ENCODE peak calls at places on chromosomes 6 and 20, in four cellular contexts. Y, X, T and B are unnamed samples.
A peak's percentile ranks its signal among the peaks of the same experiment; 100 is the strongest.

GRCh38 chr6:16989382-16989781 is 112.5 kb upstream of the STMND1 start:
- DNase-seq in Y (no peak), X (no peak), T (no peak), B (no peak)

GRCh38 chr6:139344186-139344963 is 30.1 kb downstream of the CITED2 start:
- DNase-seq in Y (no peak), X (no peak), T (no peak), B (no peak)

GRCh38 chr6:31901415-31901952 is 402 bp downstream of the ZBTB12 start:
- DNase-seq in Y (peak; percentile 56), X (peak; percentile 60), T (peak; percentile 80), B (peak; percentile 19)

GRCh38 chr6:71446084-71446869 is 157.7 kb downstream of the OGFRL1 start:
- DNase-seq in T (no peak), Y (no peak), X (no peak), B (no peak)

GRCh38 chr20:7765221-7765620 is 175.0 kb downstream of the HAO1 start:
- DNase-seq in T (no peak), X (no peak), Y (no peak), B (no peak)

GRCh38 chr20:51752343-51752951 is 15.7 kb downstream of the ATP9A start:
- DNase-seq in Y (no peak), T (peak; percentile 57), X (no peak), B (peak; percentile 93)

GRCh38 chr6:44051516-44051915 is 75.7 kb downstream of the MRPL14 start:
- DNase-seq in T (peak; percentile 68), Y (no peak), X (no peak), B (peak; percentile 76)

GRCh38 chr6:111278738-111279137 is 191.4 kb downstream of the SLC16A10 start:
- DNase-seq in T (no peak), Y (no peak), X (no peak), B (no peak)

GRCh38 chr20:47370850-47371782 is 14.6 kb upstream of the ZMYND8 start:
- DNase-seq in X (no peak), T (no peak), Y (no peak), B (no peak)

GRCh38 chr6:158640519-158640918 is 4.0 kb downstream of the DYNLT1 start:
- DNase-seq in X (no peak), Y (no peak), T (no peak), B (no peak)

GRCh38 chr6:153949606-153950005 is 89.4 kb upstream of the OPRM1 start:
- DNase-seq in Y (no peak), T (no peak), X (no peak), B (no peak)

GRCh38 chr6:109260126-109260525 is 122.1 kb downstream of the CD164 start:
- DNase-seq in Y (no peak), T (peak; percentile 14), X (no peak), B (peak; percentile 54)

GRCh38 chr20:4809707-4810106 is 88.0 kb downstream of the PRND start:
- DNase-seq in X (no peak), T (no peak), Y (no peak), B (no peak)

GRCh38 chr6:35942355-35942754 is 21.5 kb upstream of the SRPK1 start:
- DNase-seq in Y (no peak), T (no peak), X (no peak), B (no peak)

GRCh38 chr20:41513829-41514228 is 104.3 kb downstream of the CHD6 start:
- DNase-seq in X (no peak), T (no peak), Y (no peak), B (no peak)

GRCh38 chr6:27908017-27908416 is 4.2 kb downstream of the OR2B2 start:
- DNase-seq in X (no peak), Y (no peak), T (no peak), B (no peak)

GRCh38 chr20:46893877-46894578 is 615 bp upstream of the EYA2 start:
- DNase-seq in X (no peak), T (no peak), Y (no peak), B (no peak)

GRCh38 chr6:108171918-108172516 is 6.2 kb downstream of the NR2E1 start:
- DNase-seq in X (no peak), T (no peak), Y (no peak), B (no peak)

GRCh38 chr6:89084954-89085353 is 4.4 kb downstream of the PNRC1 start:
- DNase-seq in Y (no peak), X (no peak), T (no peak), B (no peak)

GRCh38 chr6:53536561-53536960 is 8.3 kb downstream of the GCLC start:
- DNase-seq in T (no peak), X (no peak), Y (no peak), B (no peak)

GRCh38 chr20:63452341-63453028 is 20.0 kb downstream of the KCNQ2 start:
- DNase-seq in X (no peak), T (no peak), Y (no peak), B (no peak)

GRCh38 chr6:151412905-151413304 is 21.5 kb upstream of the ZBTB2 start:
- DNase-seq in X (no peak), Y (no peak), T (no peak), B (no peak)

GRCh38 chr6:17725083-17725482 is 18.4 kb upstream of the NUP153 start:
- DNase-seq in Y (no peak), X (no peak), T (peak; percentile 39), B (no peak)

GRCh38 chr6:99216959-99217358 is 132.5 kb downstream of the FAXC start:
- DNase-seq in T (no peak), Y (no peak), X (no peak), B (no peak)

GRCh38 chr20:61503106-61503505 is 251.0 kb downstream of the CDH4 start:
- DNase-seq in Y (no peak), X (no peak), T (no peak), B (no peak)

GRCh38 chr20:9202440-9203080 is 133.7 kb downstream of the PLCB4 start:
- DNase-seq in X (no peak), Y (no peak), T (no peak), B (no peak)

GRCh38 chr6:31351734-31352496 is 5.1 kb downstream of the HLA-B start:
- DNase-seq in T (no peak), X (no peak), Y (no peak), B (no peak)

GRCh38 chr6:147154454-147154853 is 49.8 kb upstream of the STXBP5 start:
- DNase-seq in T (peak; percentile 14), Y (no peak), X (no peak), B (peak; percentile 75)

GRCh38 chr20:53176133-53176532 is 204.0 kb downstream of the TSHZ2 start:
- DNase-seq in X (no peak), Y (no peak), T (no peak), B (no peak)

GRCh38 chr6:90124904-90125510 is 171.6 kb downstream of the BACH2 start:
- DNase-seq in X (no peak), Y (no peak), T (no peak), B (no peak)

GRCh38 chr20:34473262-34473883 is 42.8 kb upstream of the DYNLRB1 start:
- DNase-seq in T (no peak), X (peak; percentile 9), Y (no peak), B (peak; percentile 11)

GRCh38 chr6:11615214-11615602 is 77.7 kb downstream of the TMEM170B start:
- DNase-seq in X (no peak), T (no peak), Y (no peak), B (peak; percentile 25)

GRCh38 chr20:11792229-11792953 is 125.3 kb upstream of the BTBD3 start:
- DNase-seq in X (no peak), Y (no peak), T (no peak), B (no peak)